ENCODE peak calls at places on chromosomes 13 and 19, in five cellular contexts. F is chondrocyte; Y is CD4-positive, alpha-beta T cell; R is GM23338; D is progenitor cell of endocrine pancreas. L is an unnamed sample.

GRCh38 chr19:33048806-33049676 is 15.6 kb downstream of the RHPN2 start:
- DNase-seq in D (no peak), R (no peak), Y (no peak), F (no peak), L (no peak)

GRCh38 chr19:1524206-1524971 is 512 bp downstream of the PLK5 start:
- DNase-seq in D (no peak), R (no peak), F (no peak), Y (no peak), L (no peak)

GRCh38 chr13:21638319-21639282 is 32.3 kb upstream of the FGF9 start:
- DNase-seq in D (no peak), R (peak), F (no peak), Y (peak), L (no peak)

GRCh38 chr13:29621841-29622240 is 26.4 kb upstream of the SLC7A1 start:
- DNase-seq in F (no peak), R (no peak), D (no peak), Y (no peak), L (no peak)

GRCh38 chr13:45446181-45446580 is 18.6 kb upstream of the COG3 start:
- DNase-seq in F (no peak), Y (no peak), R (no peak), D (no peak), L (peak)

GRCh38 chr13:99007414-99007986 is 29.6 kb upstream of the DOCK9 start:
- DNase-seq in F (no peak), D (no peak), Y (no peak), R (no peak), L (no peak)

GRCh38 chr19:18057557-18057956 is 29.2 kb downstream of the IL12RB1 start:
- DNase-seq in R (no peak), D (no peak), Y (no peak), F (no peak), L (no peak)

GRCh38 chr13:108214511-108215383 is 589 bp downstream of the LIG4 start:
- DNase-seq in D (no peak), R (peak), F (peak), Y (no peak), L (no peak)

GRCh38 chr19:39390460-39390758 is 497 bp downstream of the PAF1 start:
- DNase-seq in F (no peak), R (no peak), D (no peak), Y (peak), L (no peak)

GRCh38 chr19:46818812-46819211 is 30.4 kb upstream of the SLC1A5 start:
- DNase-seq in Y (no peak), R (peak), D (no peak), F (no peak), L (no peak)

GRCh38 chr13:21676611-21677021 is 5.7 kb downstream of the FGF9 start:
- DNase-seq in D (no peak), F (no peak), R (peak), Y (no peak), L (no peak)

GRCh38 chr13:41458187-41458938 is 1.0 kb downstream of the RGCC start:
- DNase-seq in F (no peak), R (peak), D (no peak), Y (peak), L (no peak)

GRCh38 chr13:42852102-42852501 is 70.7 kb downstream of the FAM216B start:
- DNase-seq in Y (no peak), D (no peak), R (no peak), F (no peak), L (no peak)

GRCh38 chr13:74280795-74281490 is 146.7 kb upstream of the KLF12 start:
- DNase-seq in Y (no peak), F (no peak), D (no peak), R (no peak), L (no peak)

GRCh38 chr19:1446713-1447564 is 3.0 kb upstream of the APC2 start:
- DNase-seq in F (no peak), R (peak), D (no peak), Y (no peak), L (no peak)

GRCh38 chr19:926595-927043 is 784 bp downstream of the ARID3A start:
- DNase-seq in D (no peak), F (no peak), Y (no peak), R (peak), L (no peak)

GRCh38 chr19:38706792-38707511 is 37.3 kb downstream of the CAPN12 start:
- DNase-seq in D (no peak), R (peak), F (no peak), Y (no peak), L (no peak)

GRCh38 chr19:12703056-12703455 is 6.6 kb upstream of the FBXW9 start:
- DNase-seq in F (no peak), R (peak), D (no peak), Y (no peak), L (no peak)

GRCh38 chr19:2056810-2057192 is 5.8 kb upstream of the MKNK2 start:
- DNase-seq in F (no peak), R (no peak), Y (no peak), D (no peak), L (no peak)

GRCh38 chr13:101424381-101425155 is 8.3 kb upstream of the NALCN start:
- DNase-seq in D (no peak), R (no peak), Y (no peak), F (no peak), L (no peak)

DNA sequence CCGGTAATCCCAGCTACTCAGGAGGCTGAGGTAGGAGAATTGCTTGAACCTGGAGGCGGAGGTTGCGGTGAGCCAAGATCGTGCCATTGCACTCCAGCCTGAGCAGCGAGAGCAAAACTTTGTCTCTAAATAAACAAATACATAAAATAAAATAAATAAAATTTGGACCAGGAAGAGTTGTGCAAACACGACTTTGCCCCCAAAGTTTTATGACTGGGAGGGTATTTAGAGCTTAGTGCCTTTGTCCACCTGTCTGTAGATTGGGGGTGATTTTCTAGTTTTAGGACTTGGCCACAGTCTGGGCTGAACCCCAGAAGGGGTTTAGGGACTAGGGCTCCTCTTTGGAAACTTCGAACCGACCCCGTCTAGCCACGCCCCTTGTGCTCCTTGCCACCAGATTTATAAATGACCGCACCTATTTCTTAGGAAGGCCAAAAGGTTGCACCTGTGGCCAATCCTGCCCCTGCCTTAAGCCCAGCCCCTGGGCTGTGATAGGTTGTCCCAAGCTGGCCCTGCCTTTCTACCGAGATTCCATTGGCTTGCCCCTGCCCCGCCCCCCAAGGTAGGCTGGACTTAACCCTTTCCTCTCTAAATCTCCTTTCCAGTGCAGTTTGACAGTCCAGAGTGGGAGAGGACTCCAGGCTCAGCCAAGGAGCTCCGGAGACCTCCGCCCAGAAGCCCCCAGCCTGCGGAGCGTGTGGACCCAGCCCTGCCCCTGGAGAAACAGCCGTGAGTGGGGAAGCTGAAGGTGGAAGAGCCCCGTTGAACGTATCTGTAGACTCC is 5.3 kb downstream of the SHD start:
- DNase-seq in Y (no peak), F (no peak), D (no peak), R (peak), L (no peak)
- TF ChIP-seq CTCF in Y (no peak), F (no peak), D (no peak), R (no peak), L (no peak)

GRCh38 chr13:77040076-77040475 is 13.1 kb upstream of the FBXL3 start:
- DNase-seq in Y (no peak), F (no peak), R (no peak), D (no peak), L (no peak)
- TF ChIP-seq CTCF in Y (no peak), F (no peak), R (no peak), D (no peak), L (no peak)

GRCh38 chr13:44439615-44440014 is 66.0 kb downstream of the SERP2 start:
- DNase-seq in F (no peak), R (no peak), D (no peak), Y (no peak), L (no peak)

GRCh38 chr13:44436589-44437337 is 63.1 kb downstream of the SERP2 start:
- DNase-seq in R (peak), Y (peak), D (peak), F (peak), L (peak)

GRCh38 chr13:44438234-44438579 is 64.6 kb downstream of the SERP2 start:
- DNase-seq in R (no peak), D (no peak), Y (no peak), F (no peak), L (no peak)

GRCh38 chr13:44435142-44435982 is 61.7 kb downstream of the SERP2 start:
- DNase-seq in R (peak), F (no peak), D (peak), Y (peak), L (peak)

DNA sequence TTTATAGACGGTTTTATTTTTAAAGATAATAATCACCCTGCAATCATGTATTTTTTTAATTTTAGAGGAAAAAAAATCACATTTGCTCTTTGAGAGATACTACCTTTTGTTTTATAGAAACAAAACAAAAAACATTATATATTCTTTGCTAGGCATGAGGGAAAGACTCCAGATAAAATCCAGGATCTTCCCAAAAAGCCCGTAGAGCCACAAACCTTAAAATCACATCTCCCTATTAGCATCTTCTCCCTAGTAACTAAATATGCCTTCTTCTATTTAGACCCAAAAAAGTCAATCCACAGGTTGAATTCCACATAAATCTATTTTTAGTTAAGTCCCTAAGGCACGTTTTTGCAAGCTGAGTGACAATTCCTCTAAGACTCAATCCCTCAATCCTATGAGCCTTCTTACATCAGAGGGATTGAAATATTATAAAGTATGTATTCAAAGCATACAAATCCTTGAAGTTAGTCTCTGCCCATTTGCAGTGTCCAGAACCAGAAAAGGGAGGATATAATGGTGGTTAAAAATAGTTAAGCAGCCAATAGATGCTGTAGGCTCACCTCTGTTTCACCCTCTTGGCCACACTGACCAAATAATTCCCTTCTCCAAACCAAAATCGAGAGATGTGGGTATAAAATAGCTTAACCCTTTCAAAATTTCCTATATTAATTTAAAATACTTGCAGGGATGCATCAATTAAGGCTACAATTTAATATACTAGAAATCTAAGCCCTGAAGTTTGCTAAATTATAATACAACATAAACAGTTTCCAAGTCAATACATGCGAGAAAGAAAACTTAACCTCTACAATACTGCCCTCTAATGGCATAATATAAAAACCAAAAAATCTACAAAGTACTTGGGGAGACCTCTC is 64.0 kb downstream of the SERP2 start:
- DNase-seq in R (peak), D (no peak), Y (no peak), F (no peak), L (no peak)
- TF ChIP-seq CTCF in R (peak), D (peak), Y (peak), F (peak), L (peak)

GRCh38 chr19:40524655-40525054 is 52.0 kb upstream of the SHKBP1 start:
- DNase-seq in D (no peak), F (no peak), Y (no peak), R (no peak), L (no peak)

GRCh38 chr19:40524133-40524549 is 52.5 kb upstream of the SHKBP1 start:
- DNase-seq in D (no peak), R (no peak), F (no peak), Y (no peak), L (no peak)

GRCh38 chr19:40523322-40524047 is 53.2 kb upstream of the SHKBP1 start:
- DNase-seq in F (no peak), R (peak), D (peak), Y (peak), L (no peak)

GRCh38 chr19:40519352-40520322 is 52.8 kb downstream of the SPTBN4 start:
- DNase-seq in Y (no peak), D (no peak), R (peak), F (no peak), L (no peak)

DNA sequence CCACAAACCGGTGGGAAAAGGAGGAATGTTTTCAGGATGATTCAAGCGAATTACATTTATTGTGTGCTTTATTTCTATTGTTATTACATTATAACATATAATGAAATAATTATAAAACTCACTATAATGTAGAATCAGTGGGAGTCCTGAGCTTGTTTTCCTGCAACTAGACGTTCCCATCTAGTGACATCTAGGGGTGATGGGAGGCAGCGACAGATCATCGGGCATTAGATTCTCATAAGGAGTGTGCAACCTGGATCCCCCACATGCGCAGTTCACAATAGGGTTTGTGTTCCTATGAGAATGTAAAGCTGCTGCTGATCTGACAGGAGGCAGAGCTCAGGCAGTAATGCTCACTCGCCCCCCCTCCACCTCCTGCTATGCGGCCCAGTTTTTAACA is 54.5 kb downstream of the SPTBN4 start:
- DNase-seq in R (no peak), D (no peak), F (no peak), Y (no peak), L (no peak)
- TF ChIP-seq CTCF in R (peak), D (peak), F (peak), Y (no peak), L (peak)

GRCh38 chr19:49150106-49150943 is 4.9 kb downstream of the HRC start:
- DNase-seq in F (no peak), Y (peak), R (peak), D (peak), L (no peak)
- TF ChIP-seq CTCF in F (no peak), Y (no peak), R (no peak), D (no peak), L (no peak)

GRCh38 chr13:97257800-97258799 is 36.0 kb downstream of the MBNL2 start:
- DNase-seq in F (no peak), R (peak), Y (no peak), D (no peak), L (peak)
- TF ChIP-seq CTCF in F (peak), R (peak), Y (no peak), D (no peak), L (peak)

GRCh38 chr19:13806728-13807127 is 11.5 kb downstream of the ZSWIM4 start:
- DNase-seq in F (no peak), D (no peak), R (no peak), Y (no peak), L (no peak)

GRCh38 chr19:13807421-13808021 is 12.3 kb downstream of the ZSWIM4 start:
- DNase-seq in F (no peak), D (no peak), Y (no peak), R (no peak), L (no peak)

GRCh38 chr19:13808856-13809255 is 13.6 kb downstream of the ZSWIM4 start:
- DNase-seq in R (no peak), Y (no peak), F (peak), D (no peak), L (no peak)

GRCh38 chr19:13803038-13803437 is 7.8 kb downstream of the ZSWIM4 start:
- DNase-seq in F (no peak), Y (no peak), R (no peak), D (no peak), L (no peak)

DNA sequence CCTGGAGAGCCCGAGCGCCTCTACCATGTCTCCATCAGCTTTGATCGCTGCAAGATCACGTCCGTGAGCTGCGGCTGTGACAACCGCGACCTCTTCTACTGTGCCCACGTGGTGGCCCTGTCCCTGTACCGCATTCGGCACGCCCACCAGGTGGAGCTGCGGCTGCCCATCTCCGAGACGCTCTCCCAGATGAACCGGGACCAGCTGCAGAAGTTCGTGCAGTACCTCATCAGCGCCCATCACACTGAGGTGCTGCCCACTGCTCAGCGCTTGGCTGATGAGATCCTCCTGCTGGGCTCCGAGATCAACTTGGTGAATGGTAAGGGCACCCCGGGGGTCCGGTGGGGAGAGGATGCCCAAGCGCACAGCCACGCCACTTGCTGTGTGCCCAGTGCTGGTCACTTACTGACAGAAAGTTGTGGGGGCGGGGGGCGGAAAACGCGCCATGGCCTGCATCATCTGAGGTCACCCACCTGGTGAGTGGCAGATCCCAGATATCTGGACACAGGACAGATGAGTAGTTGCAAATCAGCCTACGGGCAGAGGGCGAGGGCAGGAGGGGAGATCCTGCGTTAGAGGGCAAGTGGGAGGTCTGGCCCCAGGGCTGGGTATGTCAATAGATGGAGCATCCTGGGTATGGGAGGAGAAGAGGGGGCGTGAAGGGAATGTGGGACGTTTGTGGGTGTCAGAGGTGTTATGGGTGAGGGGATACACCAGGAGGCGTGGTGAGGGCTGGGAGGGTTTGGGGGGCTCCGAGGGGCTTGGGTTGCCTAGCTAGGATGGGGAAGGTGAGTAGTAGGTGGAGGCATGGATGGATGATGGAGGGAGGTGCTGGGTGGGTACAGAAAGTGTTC is 9.8 kb downstream of the ZSWIM4 start:
- DNase-seq in F (no peak), D (no peak), Y (no peak), R (peak), L (no peak)
- TF ChIP-seq CTCF in F (peak), D (peak), Y (peak), R (peak), L (peak)

L was measured in BJ.